ENCODE peak calls at places on chromosomes 6 and 20, in six cellular contexts. F is CD4-positive, alpha-beta T cell; E is transverse colon; P is esophagus muscularis mucosa; W is progenitor cell of endocrine pancreas; B is endothelial cell. Y is an unnamed sample.
A peak's percentile ranks its signal among the peaks of the same experiment; 100 is the strongest.

GRCh38 chr6:105282801-105283585 is 103.2 kb upstream of the POPDC3 start:
- DNase-seq in E (no peak), F (no peak), P (no peak), W (no peak), B (no peak), Y (no peak)

GRCh38 chr6:132750455-132751248 is 7.1 kb downstream of the VNN2 start:
- DNase-seq in W (no peak), P (no peak), E (no peak), F (no peak), B (no peak), Y (no peak)

GRCh38 chr6:30091577-30092381 is 16.2 kb upstream of the RNF39 start:
- DNase-seq in W (no peak), B (no peak), F (no peak), P (no peak), E (peak; percentile 64), Y (no peak)

GRCh38 chr6:72649032-72649984 is 27.4 kb downstream of the KCNQ5 start:
- DNase-seq in W (no peak), P (no peak), F (no peak), E (no peak), B (no peak), Y (no peak)

GRCh38 chr6:134675110-134676038 is 274.5 kb downstream of the ALDH8A1 start:
- DNase-seq in F (no peak), B (no peak), E (no peak), P (no peak), W (no peak), Y (no peak)

GRCh38 chr6:26220353-26220970 is 133.2 kb downstream of the HFE start:
- DNase-seq in E (no peak), W (no peak), F (no peak), P (no peak), B (no peak), Y (no peak)

GRCh38 chr6:145148392-145149175 is 586.7 kb downstream of the EPM2A start:
- DNase-seq in E (no peak), W (no peak), B (no peak), P (no peak), F (no peak), Y (no peak)

GRCh38 chr20:49132995-49133451 is 55.1 kb downstream of the STAU1 start:
- DNase-seq in B (peak; percentile 20), P (no peak), E (no peak), F (no peak), W (no peak), Y (no peak)

GRCh38 chr20:19973920-19974620 is 43.1 kb upstream of the NAA20 start:
- DNase-seq in W (no peak), E (peak; percentile 50), B (no peak), F (no peak), P (peak; percentile 94), Y (no peak)

GRCh38 chr6:135144678-135145508 is 36.2 kb upstream of the MYB start:
- DNase-seq in F (no peak), W (no peak), B (peak; percentile 25), E (no peak), P (no peak), Y (no peak)

GRCh38 chr6:88780714-88781389 is 182.6 kb downstream of the RNGTT start:
- DNase-seq in F (peak; percentile 33), P (no peak), W (peak; percentile 11), B (peak; percentile 62), E (peak; percentile 37), Y (no peak)

GRCh38 chr6:5671604-5672559 is 334.8 kb downstream of the NRN1 start:
- DNase-seq in F (no peak), W (no peak), B (no peak), P (no peak), E (no peak), Y (no peak)

GRCh38 chr6:135062735-135063134 is 8.1 kb upstream of the HBS1L start:
- DNase-seq in F (no peak), W (no peak), B (no peak), P (no peak), E (no peak), Y (no peak)

GRCh38 chr6:116217069-116217468 is 36.8 kb downstream of the TSPYL4 start:
- DNase-seq in P (no peak), W (no peak), E (no peak), B (no peak), F (no peak), Y (no peak)
- TF ChIP-seq CTCF in P (peak; percentile 47), W (peak; percentile 63), E (peak; percentile 34), B (peak; percentile 78), F (peak; percentile 64), Y (peak; percentile 46)

DNA sequence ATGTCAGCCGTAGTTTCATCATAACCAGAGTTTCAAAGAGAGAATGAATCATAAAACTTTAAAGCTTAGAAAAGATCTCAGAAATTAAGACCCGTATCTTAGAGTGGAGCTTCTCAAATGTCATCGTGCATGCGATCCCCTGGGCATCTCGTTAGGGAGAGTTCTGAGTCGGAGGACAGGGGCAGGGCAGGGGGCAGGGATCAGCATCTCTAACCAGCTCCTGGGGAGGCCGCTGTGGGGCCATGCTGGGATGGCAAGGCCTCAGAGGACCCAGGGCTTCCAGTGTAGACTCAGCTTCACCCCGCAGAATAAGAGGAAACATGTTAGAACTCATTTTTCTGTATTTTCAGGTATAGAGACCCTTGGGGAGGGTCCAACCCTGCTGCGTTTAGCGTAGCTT is 72.0 kb upstream of the AFDN start:
- DNase-seq in P (no peak), B (no peak), F (no peak), W (no peak), E (no peak), Y (no peak)
- TF ChIP-seq CTCF in P (no peak), B (no peak), F (no peak), W (no peak), E (no peak), Y (no peak)

DNA sequence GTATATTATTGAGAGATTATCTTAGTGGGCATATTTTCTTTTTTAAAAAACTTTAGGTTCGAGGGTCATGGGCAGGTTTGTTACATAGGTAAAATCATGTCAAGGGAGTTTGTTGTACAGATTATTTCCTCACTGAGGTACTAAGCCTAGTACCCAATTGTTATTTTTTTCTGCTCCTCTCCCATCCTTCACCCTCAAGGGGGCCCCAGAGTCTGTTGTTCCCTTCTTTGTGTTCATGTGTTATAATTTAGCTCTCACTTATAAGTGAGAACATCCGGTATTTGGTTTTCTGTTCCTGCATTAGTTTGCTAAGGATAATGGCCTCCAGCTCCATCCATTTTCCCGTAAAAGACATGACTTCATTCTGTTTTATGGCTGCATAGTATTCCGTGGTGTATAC is 247.9 kb upstream of the RAB32 start:
- DNase-seq in B (no peak), F (no peak), P (no peak), W (no peak), E (no peak), Y (no peak)
- TF ChIP-seq CTCF in B (no peak), F (no peak), P (no peak), W (no peak), E (no peak), Y (no peak)

GRCh38 chr20:58868795-58869194 is 16.3 kb downstream of the GNAS start:
- DNase-seq in F (no peak), P (no peak), E (no peak), B (no peak), W (no peak), Y (no peak)
- TF ChIP-seq CTCF in F (peak; percentile 17), P (no peak), E (no peak), B (no peak), W (peak; percentile 48), Y (peak; percentile 63)